ENCODE peak calls at places on chromosomes 6 and 20, in nine cellular contexts. T is smooth muscle cell of the brain vasculature; Y is NCI-H1105; F is activated naive CD8-positive, alpha-beta T cell treated with anti-CD3 and anti-CD28 coated beads, Interleukin-2, amount 50 U/mL, for 24 hours; M is hepatic stellate cell; U is mammary epithelial cell; J is NCI-H1417; A is caudate nucleus; S is tibial nerve. P is an unnamed sample.

GRCh38 chr6:28207244-28208179 is 17.6 kb upstream of the ZSCAN9 start:
- DNase-seq in A (no peak), M (peak; percentile 38), J (no peak), T (no peak), U (peak; percentile 15), F (no peak), Y (no peak), S (no peak), P (peak; percentile 48)

GRCh38 chr6:170152989-170153388 is 137.9 kb downstream of the DLL1 start:
- DNase-seq in S (no peak), F (no peak), M (no peak), U (peak; percentile 49), J (peak; percentile 84), A (no peak), Y (peak; percentile 96), T (no peak), P (no peak)

GRCh38 chr6:14131579-14131978 is 14.0 kb downstream of the CD83 start:
- DNase-seq in A (no peak), S (no peak), U (no peak), F (no peak), M (no peak), J (no peak), T (no peak), Y (no peak), P (no peak)

GRCh38 chr6:67362976-67363375 is 1272.1 kb upstream of the ADGRB3 start:
- DNase-seq in M (no peak), Y (no peak), A (no peak), J (no peak), S (no peak), U (no peak), T (no peak), F (no peak), P (no peak)

GRCh38 chr6:142302427-142303190 is 802 bp downstream of the ADGRG6 start:
- DNase-seq in J (no peak), M (no peak), U (peak; percentile 60), S (no peak), Y (no peak), T (no peak), F (no peak), A (no peak), P (no peak)

GRCh38 chr6:16511048-16511660 is 250.1 kb downstream of the ATXN1 start:
- DNase-seq in U (peak; percentile 30), T (no peak), A (no peak), F (no peak), M (peak; percentile 26), S (no peak), J (no peak), Y (no peak), P (no peak)

GRCh38 chr6:140671926-140672325 is 1297.5 kb upstream of the CITED2 start:
- DNase-seq in J (no peak), Y (no peak), M (no peak), S (no peak), U (peak; percentile 75), A (no peak), T (no peak), F (no peak), P (no peak)

GRCh38 chr6:11207199-11207968 is 25.1 kb downstream of the NEDD9 start:
- DNase-seq in F (no peak), S (no peak), T (peak; percentile 37), Y (no peak), M (peak; percentile 72), U (peak; percentile 99), A (no peak), J (no peak), P (no peak)

GRCh38 chr6:121881974-121882667 is 446.7 kb downstream of the GJA1 start:
- DNase-seq in F (no peak), M (peak; percentile 19), A (no peak), J (no peak), U (peak; percentile 46), S (no peak), T (peak; percentile 53), Y (no peak), P (no peak)

GRCh38 chr6:12014027-12014872 is 2.1 kb downstream of the HIVEP1 start:
- DNase-seq in M (peak; percentile 60), U (peak; percentile 80), Y (no peak), J (no peak), S (no peak), T (no peak), A (no peak), F (no peak), P (no peak)

GRCh38 chr20:37866051-37866450 is 36.9 kb upstream of the VSTM2L start:
- DNase-seq in Y (no peak), M (no peak), T (no peak), F (no peak), S (no peak), U (no peak), A (no peak), J (no peak), P (no peak)

GRCh38 chr20:61251529-61252393 is at the start of gene CDH4:
- DNase-seq in M (peak; percentile 30), F (no peak), U (peak; percentile 53), J (peak; percentile 80), T (no peak), Y (peak; percentile 60), A (no peak), S (no peak), P (no peak)

GRCh38 chr6:19753822-19754221 is 83.3 kb upstream of the ID4 start:
- DNase-seq in M (no peak), S (no peak), Y (peak; percentile 56), U (no peak), T (no peak), J (peak; percentile 71), A (no peak), F (no peak), P (no peak)

GRCh38 chr6:28980797-28981390 is 24.2 kb downstream of the ZNF311 start:
- DNase-seq in J (peak; percentile 53), A (no peak), Y (peak; percentile 66), F (peak; percentile 61), M (peak; percentile 81), U (peak; percentile 62), T (peak; percentile 79), S (no peak), P (peak; percentile 57)

GRCh38 chr20:6665161-6665560 is 102.3 kb upstream of the BMP2 start:
- DNase-seq in J (no peak), T (no peak), S (no peak), U (no peak), M (no peak), F (no peak), Y (no peak), A (no peak), P (no peak)

GRCh38 chr6:113630738-113631535 is 226.2 kb upstream of the MARCKS start:
- DNase-seq in Y (no peak), J (no peak), M (peak; percentile 13), S (no peak), A (no peak), F (peak; percentile 33), T (no peak), U (peak; percentile 79), P (no peak)

GRCh38 chr6:51495806-51496380 is 591.5 kb downstream of the PKHD1 start:
- DNase-seq in J (no peak), A (no peak), U (no peak), T (no peak), M (no peak), S (no peak), F (no peak), Y (no peak), P (no peak)

GRCh38 chr6:132357120-132357519 is 44.2 kb downstream of the MOXD1 start:
- DNase-seq in S (no peak), J (no peak), Y (no peak), U (no peak), M (no peak), T (no peak), F (no peak), A (no peak), P (no peak)

GRCh38 chr6:3534599-3534998 is 77.7 kb upstream of the SLC22A23 start:
- DNase-seq in J (no peak), U (no peak), T (no peak), A (no peak), F (no peak), S (no peak), M (no peak), Y (no peak), P (no peak)

GRCh38 chr6:127737009-127737486 is 160.1 kb downstream of the C6orf58 start:
- DNase-seq in U (peak; percentile 50), Y (peak; percentile 73), J (peak; percentile 51), T (peak; percentile 41), M (peak; percentile 21), A (no peak), S (no peak), F (peak; percentile 16), P (peak; percentile 48)

GRCh38 chr6:33249732-33250625 is 21.7 kb downstream of the VPS52 start:
- DNase-seq in F (peak; percentile 19), A (no peak), S (no peak), J (no peak), M (peak; percentile 50), T (no peak), U (peak; percentile 88), Y (no peak), P (peak; percentile 15)